ENCODE peak calls at places on chromosomes 13 and 19, in six cellular contexts. Z, W, J, S, O and G are unnamed samples.

GRCh38 chr19:31378404-31378803 is 29.2 kb upstream of the TSHZ3 start:
- DNase-seq in J (no peak), O (no peak), Z (no peak), S (peak), W (no peak), G (no peak)

GRCh38 chr13:106104281-106104901 is 431.1 kb downstream of the EFNB2 start:
- DNase-seq in J (no peak), O (no peak), W (no peak), Z (no peak), S (no peak), G (no peak)

GRCh38 chr19:5693195-5694166 is 3.4 kb downstream of the RPL36 start:
- DNase-seq in J (peak), Z (no peak), W (no peak), O (no peak), S (no peak), G (no peak)

GRCh38 chr19:33071887-33072286 is 7.2 kb upstream of the RHPN2 start:
- DNase-seq in O (no peak), Z (no peak), J (no peak), W (no peak), S (no peak), G (no peak)

GRCh38 chr13:97223711-97224461 is 1.8 kb downstream of the MBNL2 start:
- DNase-seq in J (peak), Z (peak), W (peak), O (no peak), S (no peak), G (no peak)

GRCh38 chr13:114109646-114110045 is 22.8 kb downstream of the RASA3 start:
- DNase-seq in W (no peak), O (peak), J (peak), Z (no peak), S (no peak), G (no peak)

GRCh38 chr19:2045501-2046045 is 5.5 kb downstream of the MKNK2 start:
- DNase-seq in Z (no peak), J (no peak), W (no peak), S (no peak), O (no peak), G (no peak)

GRCh38 chr13:28313579-28313978 is 175.2 kb downstream of the PAN3 start:
- DNase-seq in O (no peak), S (no peak), W (no peak), J (peak), Z (peak), G (no peak)

GRCh38 chr19:48614436-48615144 is at the start of gene FAM83E:
- DNase-seq in S (peak), Z (peak), J (peak), W (no peak), O (no peak), G (no peak)

GRCh38 chr13:23889598-23890224 is 511 bp upstream of the MIPEP start:
- DNase-seq in O (no peak), S (no peak), Z (no peak), W (no peak), J (no peak), G (no peak)

GRCh38 chr19:49419173-49419572 is 4.1 kb downstream of the PTH2 start:
- DNase-seq in W (no peak), O (no peak), Z (no peak), S (no peak), J (no peak), G (no peak)